ENCODE peak calls at places on chromosomes 3 and 15, in eight cellular contexts. Y is ELR; V is stimulated activated CD4-positive, alpha-beta T cell treated with anti-CD3 and anti-CD28 coated beads, TNF-alpha, amount 100 ng/mL, for 4 hours; U is thoracic aorta; I is HuH-7; K is endothelial cell; F is endothelial cell of umbilical vein; R is fibroblast of the conjunctiva. O is an unnamed sample.

GRCh38 chr3:72259755-72260589 is 475.0 kb upstream of the PROK2 start:
- DNase-seq in V (no peak), K (no peak), F (no peak), R (no peak), Y (peak; percentile 24), U (no peak), I (no peak), O (no peak)

GRCh38 chr3:147120029-147120428 is 286.3 kb downstream of the ZIC4 start:
- DNase-seq in F (peak; percentile 29), V (no peak), K (no peak), Y (peak; percentile 62), R (peak; percentile 13), I (no peak), U (no peak), O (no peak)

GRCh38 chr15:36858423-36858822 is 241.9 kb downstream of the MEIS2 start:
- DNase-seq in U (no peak), R (no peak), I (no peak), V (no peak), F (no peak), Y (no peak), K (no peak), O (no peak)

GRCh38 chr3:22934973-22935372 is 268.2 kb upstream of the UBE2E2 start:
- DNase-seq in Y (no peak), U (no peak), K (no peak), I (no peak), R (no peak), F (no peak), V (no peak), O (no peak)

GRCh38 chr3:52682016-52682415 is 3.7 kb downstream of the PBRM1 start:
- DNase-seq in I (peak; percentile 30), Y (peak; percentile 81), F (peak; percentile 62), V (no peak), U (no peak), R (peak; percentile 81), K (no peak), O (peak; percentile 71)

GRCh38 chr3:110650752-110651151 is 420.9 kb upstream of the NECTIN3 start:
- DNase-seq in K (no peak), V (no peak), R (no peak), I (no peak), U (no peak), F (no peak), Y (no peak), O (no peak)

GRCh38 chr15:91338763-91339162 is 238.7 kb downstream of the SV2B start:
- DNase-seq in V (no peak), I (no peak), Y (no peak), F (no peak), U (no peak), R (no peak), K (peak; percentile 50), O (no peak)

GRCh38 chr3:189132125-189132744 is 39.5 kb upstream of the TPRG1 start:
- DNase-seq in I (no peak), K (no peak), U (peak; percentile 6), Y (peak; percentile 90), V (no peak), R (no peak), F (peak; percentile 82), O (peak; percentile 34)

GRCh38 chr3:21390856-21391255 is 360.2 kb downstream of the ZNF385D start:
- DNase-seq in K (no peak), V (no peak), F (no peak), I (no peak), R (no peak), U (no peak), Y (no peak), O (peak; percentile 7)

GRCh38 chr3:36823806-36824205 is 59.5 kb upstream of the DCLK3 start:
- DNase-seq in K (no peak), I (no peak), Y (no peak), R (no peak), F (no peak), V (no peak), U (no peak), O (no peak)

GRCh38 chr3:126870608-126871210 is 112.2 kb upstream of the PLXNA1 start:
- DNase-seq in K (no peak), V (no peak), Y (no peak), I (no peak), U (no peak), F (no peak), R (no peak), O (no peak)

GRCh38 chr15:27121672-27122071 is 150.7 kb downstream of the GABRG3 start:
- DNase-seq in K (no peak), F (no peak), U (no peak), V (no peak), R (no peak), I (no peak), Y (no peak), O (no peak)

GRCh38 chr15:67097893-67098740 is 32.7 kb downstream of the SMAD3 start:
- DNase-seq in I (no peak), F (no peak), U (no peak), R (peak; percentile 95), K (no peak), Y (no peak), V (no peak), O (peak; percentile 59)

GRCh38 chr3:69368129-69368741 is 17.7 kb downstream of the FRMD4B start:
- DNase-seq in R (no peak), V (no peak), F (peak; percentile 25), U (no peak), I (no peak), K (no peak), Y (no peak), O (no peak)

GRCh38 chr15:71015342-71015741 is 99.9 kb upstream of the THSD4 start:
- DNase-seq in U (no peak), I (no peak), Y (no peak), K (no peak), R (no peak), V (no peak), F (no peak), O (no peak)

GRCh38 chr3:132536442-132537153 is 60.5 kb upstream of the ACKR4 start:
- DNase-seq in U (no peak), F (peak; percentile 32), R (no peak), K (no peak), Y (peak; percentile 47), I (no peak), V (no peak), O (no peak)

GRCh38 chr3:114155370-114155821 is 23.5 kb downstream of the DRD3 start:
- DNase-seq in I (peak; percentile 45), R (peak; percentile 6), Y (peak; percentile 54), K (peak; percentile 51), F (peak; percentile 41), V (no peak), U (no peak), O (no peak)

GRCh38 chr3:12193485-12194165 is 34.9 kb upstream of the TIMP4 start:
- DNase-seq in U (no peak), K (no peak), V (no peak), I (no peak), R (peak; percentile 99), Y (peak; percentile 98), F (peak; percentile 79), O (peak; percentile 87)

GRCh38 chr3:76198086-76198485 is 412.7 kb upstream of the ZNF717 start:
- DNase-seq in V (no peak), K (no peak), R (no peak), Y (no peak), U (no peak), I (no peak), F (no peak), O (no peak)

GRCh38 chr15:68578175-68578959 is 426 bp upstream of the CORO2B start:
- DNase-seq in F (peak; percentile 66), I (no peak), R (peak; percentile 51), K (peak; percentile 75), V (no peak), U (peak; percentile 38), Y (peak; percentile 80), O (peak; percentile 68)

GRCh38 chr15:73899197-73900128 is 26.1 kb downstream of the TBC1D21 start:
- DNase-seq in U (no peak), Y (peak; percentile 12), I (no peak), R (no peak), V (no peak), K (no peak), F (no peak), O (no peak)

GRCh38 chr3:149204390-149204991 is 17.1 kb downstream of the CP start:
- DNase-seq in U (no peak), V (no peak), I (no peak), K (no peak), R (no peak), F (no peak), Y (no peak), O (no peak)

GRCh38 chr3:120102232-120102631 is 8.0 kb upstream of the GSK3B start:
- DNase-seq in I (no peak), R (no peak), K (no peak), U (no peak), V (no peak), Y (no peak), F (no peak), O (no peak)

GRCh38 chr3:51620543-51620942 is 50.5 kb upstream of the TEX264 start:
- DNase-seq in U (no peak), I (no peak), R (peak; percentile 16), F (no peak), Y (peak; percentile 35), V (no peak), K (no peak), O (peak; percentile 21)

GRCh38 chr15:42163291-42163690 is 6.9 kb upstream of the PLA2G4F start:
- DNase-seq in K (no peak), F (no peak), U (no peak), I (no peak), Y (no peak), R (no peak), V (no peak), O (no peak)

O was measured in hepatic stellate cell.